ENCODE peak calls at places on chromosomes 7 and 10, in six cellular contexts. H is WTC11, X is GM12878, K is H1, N is HepG2, I is K562. E is an unnamed sample.

GRCh38 chr7:154857728-154858681 is 144.9 kb downstream of the PAXIP1 start:
- DNase-seq in H (no peak), X (no peak), K (no peak), N (no peak), I (no peak), E (no peak)

GRCh38 chr10:62623223-62623622 is 181.3 kb upstream of the ADO start:
- DNase-seq in H (no peak), X (no peak), K (no peak), N (no peak), I (no peak), E (no peak)

GRCh38 chr10:122981066-122981464 is 864 bp downstream of the PSTK start:
- DNase-seq in H (no peak), X (no peak), K (peak; percentile 2), N (peak; percentile 62), I (peak; percentile 15), E (peak; percentile 69)

GRCh38 chr7:132861940-132862554 is 219.8 kb downstream of the CHCHD3 start:
- DNase-seq in H (no peak), X (no peak), K (no peak), N (no peak), I (no peak), E (no peak)

GRCh38 chr10:35194906-35195305 is 68.3 kb downstream of the CREM start:
- DNase-seq in H (no peak), X (no peak), K (no peak), N (no peak), I (peak; percentile 38), E (no peak)

GRCh38 chr10:28263136-28263857 is 39.6 kb downstream of the MPP7 start:
- DNase-seq in H (no peak), X (no peak), K (no peak), N (peak; percentile 46), I (no peak), E (peak; percentile 34)

GRCh38 chr10:119412244-119412750 is 130.2 kb downstream of the RGS10 start:
- DNase-seq in H (no peak), X (no peak), K (no peak), N (no peak), I (no peak), E (no peak)

GRCh38 chr10:510415-510881 is 179.0 kb downstream of the DIP2C start:
- DNase-seq in H (no peak), X (no peak), K (no peak), N (no peak), I (no peak), E (no peak)

GRCh38 chr10:126060232-126060935 is 164.0 kb downstream of the FANK1 start:
- DNase-seq in H (no peak), X (no peak), K (no peak), N (no peak), I (no peak), E (no peak)

GRCh38 chr10:101222683-101223273 is 6.5 kb downstream of the LBX1 start:
- DNase-seq in H (no peak), X (no peak), K (no peak), N (no peak), I (no peak), E (peak; percentile 49)

GRCh38 chr7:18226598-18226997 is 199.0 kb upstream of the PRPS1L1 start:
- DNase-seq in H (no peak), X (no peak), K (no peak), N (no peak), I (no peak), E (no peak)

GRCh38 chr10:131848741-131849590 is 51.8 kb upstream of the PPP2R2D start:
- DNase-seq in H (no peak), X (no peak), K (no peak), N (no peak), I (no peak), E (no peak)

GRCh38 chr10:11713186-11713743 is 28.9 kb upstream of the ECHDC3 start:
- DNase-seq in H (no peak), X (peak; percentile 59), K (no peak), N (no peak), I (peak; percentile 73), E (no peak)

GRCh38 chr10:43211431-43212042 is 55.3 kb downstream of the RASGEF1A start:
- DNase-seq in H (peak; percentile 8), X (no peak), K (no peak), N (no peak), I (no peak), E (no peak)

GRCh38 chr7:35991511-35992232 is 161.4 kb upstream of the EEPD1 start:
- DNase-seq in H (no peak), X (no peak), K (no peak), N (peak; percentile 13), I (no peak), E (no peak)

GRCh38 chr7:142813262-142813661 is 41.6 kb upstream of the EPHB6 start:
- DNase-seq in H (peak; percentile 44), X (no peak), K (peak; percentile 73), N (peak; percentile 44), I (no peak), E (peak; percentile 86)

GRCh38 chr10:102033787-102034186 is 22.2 kb downstream of the ARMH3 start:
- DNase-seq in H (no peak), X (no peak), K (no peak), N (no peak), I (no peak), E (no peak)

GRCh38 chr10:36269222-36269621 is 627.1 kb upstream of the FZD8 start:
- DNase-seq in H (no peak), X (no peak), K (no peak), N (no peak), I (no peak), E (no peak)

GRCh38 chr7:29780346-29780745 is 26.0 kb upstream of the WIPF3 start:
- DNase-seq in H (no peak), X (no peak), K (no peak), N (no peak), I (no peak), E (no peak)

GRCh38 chr10:72846225-72846624 is 47.3 kb upstream of the OIT3 start:
- DNase-seq in H (no peak), X (no peak), K (no peak), N (no peak), I (no peak), E (no peak)

GRCh38 chr7:51647931-51648351 is 331.3 kb upstream of the COBL start:
- DNase-seq in H (no peak), X (no peak), K (no peak), N (peak; percentile 49), I (no peak), E (peak; percentile 11)

GRCh38 chr10:74822583-74823089 is 3.8 kb upstream of the KAT6B start:
- DNase-seq in H (no peak), X (no peak), K (no peak), N (no peak), I (no peak), E (no peak)

GRCh38 chr7:105098863-105099515 is 85.0 kb downstream of the KMT2E start:
- DNase-seq in H (no peak), X (no peak), K (no peak), N (no peak), I (no peak), E (peak; percentile 7)

GRCh38 chr10:51937313-51937712 is 237.9 kb upstream of the CSTF2T start:
- DNase-seq in H (no peak), X (no peak), K (no peak), N (no peak), I (no peak), E (no peak)

GRCh38 chr7:129103561-129104324 is 40.8 kb upstream of the TSPAN33 start:
- DNase-seq in H (no peak), X (no peak), K (no peak), N (no peak), I (no peak), E (no peak)

GRCh38 chr7:55020481-55020871 is 1.7 kb downstream of the EGFR start:
- DNase-seq in H (no peak), X (no peak), K (no peak), N (no peak), I (no peak), E (no peak)

GRCh38 chr10:103231047-103231551 is 14.6 kb upstream of the RPEL1 start:
- DNase-seq in H (peak; percentile 51), X (no peak), K (peak; percentile 85), N (peak; percentile 95), I (no peak), E (peak; percentile 95)

DNA sequence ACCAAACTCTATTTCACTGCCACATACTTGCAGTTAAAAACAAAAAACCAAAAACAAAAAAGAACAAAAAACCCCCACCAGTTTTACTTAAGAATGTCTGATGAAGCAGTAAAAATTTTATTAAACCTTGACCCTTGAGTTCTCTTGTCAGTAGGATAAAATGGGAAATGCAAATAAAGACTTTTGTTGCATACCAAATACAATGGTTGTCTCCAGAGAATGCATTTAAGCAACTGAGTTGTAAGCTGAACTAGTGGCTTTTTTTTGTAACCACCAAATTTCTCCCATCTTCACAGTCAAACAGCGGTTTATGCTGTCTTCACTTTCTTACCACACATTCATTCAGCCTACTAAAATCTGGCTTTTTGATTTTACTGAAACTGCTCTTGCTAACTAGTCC is 3.1 kb downstream of the SYPL1 start:
- DNase-seq in H (no peak), X (no peak), K (no peak), N (peak; percentile 20), I (no peak), E (no peak)
- TF ChIP-seq CREB1 in H (no peak), X (no peak), K (no peak), N (no peak), I (no peak), E (no peak)

GRCh38 chr10:124450783-124451057 is 885 bp upstream of the NKX1-2 start:
- DNase-seq in H (no peak), X (no peak), K (no peak), N (no peak), I (no peak), E (no peak)

GRCh38 chr10:124450010-124450782 is at the start of gene NKX1-2:
- DNase-seq in H (peak; percentile 81), X (no peak), K (no peak), N (no peak), I (no peak), E (peak; percentile 89)

GRCh38 chr10:124451227-124451807 is 1.5 kb upstream of the NKX1-2 start:
- DNase-seq in H (no peak), X (no peak), K (no peak), N (no peak), I (no peak), E (peak; percentile 52)

GRCh38 chr10:124455441-124455840 is 5.6 kb upstream of the NKX1-2 start:
- DNase-seq in H (no peak), X (no peak), K (no peak), N (no peak), I (no peak), E (no peak)

GRCh38 chr10:124453965-124454610 is 4.3 kb upstream of the NKX1-2 start:
- DNase-seq in H (no peak), X (no peak), K (no peak), N (no peak), I (peak; percentile 54), E (peak; percentile 80)
- TF ChIP-seq CREB1 in H (no peak), X (no peak), K (no peak), N (no peak), I (no peak), E (no peak)

DNA sequence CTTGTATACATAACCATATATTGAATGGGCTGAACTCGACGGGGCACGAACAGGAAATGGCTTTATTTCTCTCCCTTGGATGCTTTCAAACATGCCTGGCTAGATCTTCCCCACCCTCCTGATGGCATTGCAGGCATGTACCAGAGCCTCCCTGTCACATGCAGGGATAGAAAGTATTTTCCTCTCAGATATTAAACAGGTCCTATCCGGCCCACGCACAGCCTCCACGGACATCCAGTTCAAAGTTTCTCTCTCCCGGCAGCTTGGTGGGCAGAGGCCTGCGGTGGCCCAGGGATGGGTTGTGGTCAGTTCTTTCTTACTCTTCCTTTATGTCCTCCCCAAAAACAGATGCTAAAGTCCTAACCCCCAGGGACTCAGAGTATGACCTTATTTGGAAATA is 422.2 kb downstream of the RPS24 start:
- DNase-seq in H (no peak), X (no peak), K (no peak), N (no peak), I (no peak), E (no peak)
- TF ChIP-seq CREB1 in H (no peak), X (no peak), K (no peak), N (no peak), I (no peak), E (no peak)

GRCh38 chr7:76409537-76409936 is at the start of gene SSC4D:
- DNase-seq in H (peak; percentile 77), X (no peak), K (no peak), N (peak; percentile 83), I (peak; percentile 72), E (peak; percentile 91)
- TF ChIP-seq CREB1 in H (no peak), X (no peak), K (no peak), N (no peak), I (no peak), E (no peak)

E was measured in GM23338.